ENCODE peak calls at places on chromosomes 16 and 17, in seven cellular contexts. One of them, this sample, is unnamed.

GRCh38 chr17:58865301-58865700 is 109.6 kb downstream of the PPM1E start:
- DNase-seq in BJ: no peak
- DNase-seq in ovary: no peak
- DNase-seq in PC-3: no peak
- DNase-seq in fibroblast of lung: no peak
- DNase-seq in mammary epithelial cell: no peak
- DNase-seq in lower leg skin: no peak
- DNase-seq in this sample: no peak

GRCh38 chr16:1771072-1771863 is at the start of gene NME3:
- DNase-seq in BJ: no peak
- DNase-seq in ovary: peak; percentile 86
- DNase-seq in PC-3: peak; percentile 58
- DNase-seq in fibroblast of lung: peak; percentile 69
- DNase-seq in mammary epithelial cell: peak; percentile 38
- DNase-seq in lower leg skin: peak; percentile 96
- DNase-seq in this sample: no peak

GRCh38 chr16:50747206-50747956 is 5.5 kb downstream of the CYLD start:
- DNase-seq in BJ: no peak
- DNase-seq in ovary: no peak
- DNase-seq in PC-3: peak; percentile 39
- DNase-seq in fibroblast of lung: peak; percentile 10
- DNase-seq in mammary epithelial cell: peak; percentile 34
- DNase-seq in lower leg skin: no peak
- DNase-seq in this sample: no peak

GRCh38 chr16:48365601-48366164 is 19.5 kb downstream of the SIAH1 start:
- DNase-seq in BJ: peak; percentile 50
- DNase-seq in ovary: peak; percentile 89
- DNase-seq in PC-3: peak; percentile 78
- DNase-seq in fibroblast of lung: peak; percentile 83
- DNase-seq in mammary epithelial cell: peak; percentile 91
- DNase-seq in lower leg skin: peak; percentile 97
- DNase-seq in this sample: no peak

GRCh38 chr17:35433075-35433894 is 985 bp upstream of the SLFN12 start:
- DNase-seq in BJ: peak; percentile 94
- DNase-seq in ovary: peak; percentile 62
- DNase-seq in PC-3: peak; percentile 88
- DNase-seq in fibroblast of lung: peak; percentile 100
- DNase-seq in mammary epithelial cell: peak; percentile 95
- DNase-seq in lower leg skin: peak; percentile 91
- DNase-seq in this sample: peak; percentile 93

GRCh38 chr16:14181371-14182050 is 110.4 kb downstream of the MRTFB start:
- DNase-seq in BJ: peak; percentile 49
- DNase-seq in ovary: no peak
- DNase-seq in PC-3: peak; percentile 86
- DNase-seq in fibroblast of lung: peak; percentile 82
- DNase-seq in mammary epithelial cell: peak; percentile 73
- DNase-seq in lower leg skin: no peak
- DNase-seq in this sample: peak; percentile 52

GRCh38 chr17:42513686-42514085 is 22.4 kb upstream of the NAGLU start:
- DNase-seq in BJ: no peak
- DNase-seq in ovary: no peak
- DNase-seq in PC-3: no peak
- DNase-seq in fibroblast of lung: no peak
- DNase-seq in mammary epithelial cell: no peak
- DNase-seq in lower leg skin: no peak
- DNase-seq in this sample: no peak

GRCh38 chr16:2690852-2691251 is 8.5 kb downstream of the KCTD5 start:
- DNase-seq in BJ: no peak
- DNase-seq in ovary: no peak
- DNase-seq in PC-3: no peak
- DNase-seq in fibroblast of lung: no peak
- DNase-seq in mammary epithelial cell: no peak
- DNase-seq in lower leg skin: no peak
- DNase-seq in this sample: no peak

GRCh38 chr17:64060331-64060730 is 39.9 kb upstream of the ICAM2 start:
- DNase-seq in BJ: no peak
- DNase-seq in ovary: no peak
- DNase-seq in PC-3: no peak
- DNase-seq in fibroblast of lung: no peak
- DNase-seq in mammary epithelial cell: no peak
- DNase-seq in lower leg skin: no peak
- DNase-seq in this sample: no peak

GRCh38 chr16:4924593-4925378 is 12.2 kb downstream of the PPL start:
- DNase-seq in BJ: no peak
- DNase-seq in ovary: no peak
- DNase-seq in PC-3: peak; percentile 86
- DNase-seq in fibroblast of lung: no peak
- DNase-seq in mammary epithelial cell: peak; percentile 56
- DNase-seq in lower leg skin: no peak
- DNase-seq in this sample: no peak

GRCh38 chr16:8087597-8088279 is 502.6 kb downstream of the TMEM114 start:
- DNase-seq in BJ: no peak
- DNase-seq in ovary: no peak
- DNase-seq in PC-3: no peak
- DNase-seq in fibroblast of lung: no peak
- DNase-seq in mammary epithelial cell: no peak
- DNase-seq in lower leg skin: no peak
- DNase-seq in this sample: no peak

GRCh38 chr17:64262422-64263260 is at the start of gene TEX2:
- DNase-seq in BJ: no peak
- DNase-seq in ovary: peak; percentile 60
- DNase-seq in PC-3: peak; percentile 41
- DNase-seq in fibroblast of lung: no peak
- DNase-seq in mammary epithelial cell: peak; percentile 25
- DNase-seq in lower leg skin: peak; percentile 93
- DNase-seq in this sample: no peak

GRCh38 chr16:1807626-1808025 is 14.1 kb upstream of the IGFALS start:
- DNase-seq in BJ: no peak
- DNase-seq in ovary: no peak
- DNase-seq in PC-3: no peak
- DNase-seq in fibroblast of lung: no peak
- DNase-seq in mammary epithelial cell: no peak
- DNase-seq in lower leg skin: no peak
- DNase-seq in this sample: no peak

GRCh38 chr16:31694461-31694860 is 166.8 kb downstream of the AHSP start:
- DNase-seq in BJ: no peak
- DNase-seq in ovary: no peak
- DNase-seq in PC-3: no peak
- DNase-seq in fibroblast of lung: no peak
- DNase-seq in mammary epithelial cell: no peak
- DNase-seq in lower leg skin: no peak
- DNase-seq in this sample: no peak

GRCh38 chr17:40038882-40039513 is 15.2 kb downstream of the MED24 start:
- DNase-seq in BJ: peak; percentile 69
- DNase-seq in ovary: peak; percentile 81
- DNase-seq in PC-3: peak; percentile 52
- DNase-seq in fibroblast of lung: peak; percentile 79
- DNase-seq in mammary epithelial cell: peak; percentile 38
- DNase-seq in lower leg skin: no peak
- DNase-seq in this sample: no peak

GRCh38 chr17:64661981-64662773 is at the start of gene SMURF2:
- DNase-seq in BJ: no peak
- DNase-seq in ovary: peak; percentile 84
- DNase-seq in PC-3: peak; percentile 74
- DNase-seq in fibroblast of lung: peak; percentile 63
- DNase-seq in mammary epithelial cell: peak; percentile 69
- DNase-seq in lower leg skin: peak; percentile 96
- DNase-seq in this sample: no peak

GRCh38 chr16:83400234-83400633 is 407.5 kb upstream of the HSBP1 start:
- DNase-seq in BJ: no peak
- DNase-seq in ovary: no peak
- DNase-seq in PC-3: no peak
- DNase-seq in fibroblast of lung: no peak
- DNase-seq in mammary epithelial cell: no peak
- DNase-seq in lower leg skin: no peak
- DNase-seq in this sample: no peak

GRCh38 chr17:43043306-43043705 is 18.3 kb downstream of the RND2 start:
- DNase-seq in BJ: no peak
- DNase-seq in ovary: no peak
- DNase-seq in PC-3: no peak
- DNase-seq in fibroblast of lung: peak; percentile 33
- DNase-seq in mammary epithelial cell: no peak
- DNase-seq in lower leg skin: no peak
- DNase-seq in this sample: no peak

GRCh38 chr16:88534731-88535141 is 35.5 kb upstream of the ZC3H18 start:
- DNase-seq in BJ: no peak
- DNase-seq in ovary: peak; percentile 72
- DNase-seq in PC-3: peak; percentile 19
- DNase-seq in fibroblast of lung: peak; percentile 52
- DNase-seq in mammary epithelial cell: no peak
- DNase-seq in lower leg skin: no peak
- DNase-seq in this sample: no peak

GRCh38 chr17:30831663-30832437 is at the start of gene ATAD5:
- DNase-seq in BJ: peak; percentile 57
- DNase-seq in ovary: peak; percentile 93
- DNase-seq in PC-3: peak; percentile 83
- DNase-seq in fibroblast of lung: peak; percentile 94
- DNase-seq in mammary epithelial cell: peak; percentile 88
- DNase-seq in lower leg skin: peak; percentile 98
- DNase-seq in this sample: peak; percentile 52

DNA sequence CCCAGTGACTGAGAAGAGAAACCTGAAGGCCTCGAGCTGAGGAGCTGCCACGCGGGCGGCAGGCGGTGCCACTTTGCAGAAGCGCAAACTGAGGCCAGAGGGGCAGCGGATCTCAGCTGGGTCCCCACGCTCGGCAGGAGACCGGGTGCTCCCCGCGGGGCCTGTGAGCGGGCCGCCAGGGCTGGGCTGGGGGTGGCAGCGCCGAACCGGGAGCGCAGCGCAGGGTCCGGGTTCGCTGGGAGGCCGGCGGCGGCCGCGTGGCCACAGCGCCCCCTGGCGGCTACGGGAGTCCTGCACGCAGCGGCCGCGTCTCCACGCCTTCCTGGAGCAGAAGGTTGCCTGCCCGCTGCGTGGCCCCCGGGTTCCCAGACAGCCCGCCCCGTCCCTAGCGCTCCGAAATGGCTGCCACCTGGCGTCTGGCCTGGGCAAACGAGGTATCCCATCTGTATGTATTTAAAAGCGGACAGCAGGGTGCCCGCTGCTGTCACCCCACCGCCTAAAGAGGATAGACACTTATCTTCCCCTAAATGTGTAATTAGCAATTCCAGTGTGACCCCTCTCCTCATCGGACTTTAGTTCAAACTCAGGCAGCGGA is 96.1 kb upstream of the CDH5 start:
- DNase-seq in BJ: no peak
- DNase-seq in ovary: peak; percentile 91
- DNase-seq in PC-3: peak; percentile 70
- DNase-seq in fibroblast of lung: peak; percentile 58
- DNase-seq in mammary epithelial cell: peak; percentile 25
- DNase-seq in lower leg skin: peak; percentile 91
- DNase-seq in this sample: no peak
- H3K4me3 ChIP-seq in BJ: no peak overlapping the region
- H3K4me3 ChIP-seq in ovary: peak overlapping the region; percentile 25
- H3K4me3 ChIP-seq in PC-3: peak overlapping the region; percentile 46
- H3K4me3 ChIP-seq in fibroblast of lung: peak overlapping the region; percentile 34
- H3K4me3 ChIP-seq in mammary epithelial cell: peak overlapping the region; percentile 35
- H3K4me3 ChIP-seq in lower leg skin: no peak overlapping the region
- H3K4me3 ChIP-seq in this sample: peak overlapping the region; percentile 20

DNA sequence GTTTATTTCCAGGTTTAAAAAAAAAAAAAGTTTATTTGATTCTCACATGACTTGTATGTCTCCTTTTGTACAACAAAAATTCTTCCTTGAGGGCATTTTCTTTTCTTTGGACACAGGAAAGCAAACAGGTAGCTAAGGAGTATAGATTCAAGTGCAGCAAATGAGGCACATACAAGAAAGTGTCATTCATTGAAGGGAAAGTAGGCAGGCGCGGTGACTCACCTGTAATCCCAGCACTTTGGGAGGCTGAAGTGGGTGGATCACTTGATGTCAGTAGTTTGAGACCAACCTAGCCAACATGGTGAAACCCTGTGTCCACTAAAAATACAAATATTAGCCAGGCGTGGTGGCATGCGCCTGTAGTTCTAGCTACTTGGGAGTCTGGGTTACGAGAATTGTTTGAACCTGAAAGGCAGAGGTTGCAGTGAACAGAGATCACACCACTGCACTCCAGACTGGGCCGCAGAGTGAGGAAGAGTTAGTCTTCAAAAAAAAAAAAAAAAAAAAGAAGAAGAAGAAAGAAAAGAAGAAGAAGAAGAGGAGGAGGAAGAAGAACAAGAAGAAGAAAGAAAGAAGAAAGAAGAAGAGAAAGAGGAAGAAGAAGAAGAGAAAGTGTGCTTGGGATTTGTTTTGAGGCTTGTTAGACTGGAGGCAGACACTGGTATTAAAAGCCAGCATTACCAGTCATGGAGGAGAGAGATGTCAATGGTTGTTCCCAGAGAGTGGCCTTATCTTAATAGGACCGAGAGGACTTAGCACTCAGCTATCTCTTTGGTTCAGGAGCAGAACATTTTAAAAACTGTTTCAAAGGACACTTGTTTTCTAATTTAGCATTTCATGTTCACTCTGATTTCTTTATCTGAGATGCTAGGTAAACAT is 19.7 kb downstream of the GINS3 start:
- DNase-seq in BJ: no peak
- DNase-seq in ovary: no peak
- DNase-seq in PC-3: peak; percentile 39
- DNase-seq in fibroblast of lung: no peak
- DNase-seq in mammary epithelial cell: peak; percentile 48
- DNase-seq in lower leg skin: no peak
- DNase-seq in this sample: no peak
- H3K4me3 ChIP-seq in BJ: no peak overlapping the region
- H3K4me3 ChIP-seq in ovary: no peak overlapping the region
- H3K4me3 ChIP-seq in PC-3: no peak overlapping the region
- H3K4me3 ChIP-seq in fibroblast of lung: no peak overlapping the region
- H3K4me3 ChIP-seq in mammary epithelial cell: no peak overlapping the region
- H3K4me3 ChIP-seq in lower leg skin: no peak overlapping the region
- H3K4me3 ChIP-seq in this sample: no peak overlapping the region

DNA sequence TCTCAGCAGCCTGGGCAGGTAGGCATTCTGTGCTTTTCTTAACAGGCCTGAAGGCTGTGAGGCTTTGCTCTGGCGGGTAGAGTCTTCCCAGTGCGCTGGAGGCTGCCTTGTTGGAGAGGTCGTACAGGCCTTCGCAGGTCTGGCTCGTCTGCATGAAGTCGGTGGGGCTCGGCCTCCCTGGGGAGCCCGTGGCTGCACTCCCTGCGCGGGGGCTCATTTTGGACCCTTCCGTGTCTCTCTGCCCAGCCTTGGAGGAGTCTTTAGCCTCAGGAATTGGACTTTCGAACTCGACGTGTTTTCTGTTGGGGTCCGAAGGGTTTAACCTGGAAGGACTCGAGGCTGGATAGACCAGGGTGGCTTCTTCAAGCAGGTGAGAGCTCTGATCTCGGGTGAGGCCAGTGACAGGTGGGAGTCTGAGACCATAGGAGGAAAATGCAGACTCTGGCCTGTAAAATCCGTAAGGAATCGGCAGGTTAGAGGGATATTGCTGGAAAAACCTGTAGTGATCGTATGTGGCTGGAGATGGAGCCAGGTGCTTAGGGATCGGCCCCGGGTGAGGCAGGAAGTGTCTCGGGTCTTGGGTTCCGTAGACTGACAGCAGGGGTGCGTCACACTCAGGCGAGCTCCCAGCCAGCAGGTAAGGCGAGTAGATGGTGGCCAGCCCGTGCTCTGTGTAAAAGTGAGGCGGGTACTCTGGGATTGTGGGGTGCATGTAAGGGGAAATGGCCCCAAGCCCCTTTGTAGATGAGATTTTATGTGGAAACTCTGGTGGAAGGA is 8.6 kb downstream of the ZNF750 start:
- DNase-seq in BJ: no peak
- DNase-seq in ovary: peak; percentile 29
- DNase-seq in PC-3: no peak
- DNase-seq in fibroblast of lung: no peak
- DNase-seq in mammary epithelial cell: no peak
- DNase-seq in lower leg skin: no peak
- DNase-seq in this sample: no peak
- H3K4me3 ChIP-seq in BJ: no peak overlapping the region
- H3K4me3 ChIP-seq in ovary: no peak overlapping the region
- H3K4me3 ChIP-seq in PC-3: no peak overlapping the region
- H3K4me3 ChIP-seq in fibroblast of lung: no peak overlapping the region
- H3K4me3 ChIP-seq in mammary epithelial cell: no peak overlapping the region
- H3K4me3 ChIP-seq in lower leg skin: no peak overlapping the region
- H3K4me3 ChIP-seq in this sample: no peak overlapping the region

GRCh38 chr17:45029096-45029495 is 22.3 kb downstream of the DCAKD start:
- DNase-seq in BJ: no peak
- DNase-seq in ovary: no peak
- DNase-seq in PC-3: no peak
- DNase-seq in fibroblast of lung: no peak
- DNase-seq in mammary epithelial cell: no peak
- DNase-seq in lower leg skin: no peak
- DNase-seq in this sample: no peak
- H3K4me3 ChIP-seq in BJ: no peak overlapping the region
- H3K4me3 ChIP-seq in ovary: no peak overlapping the region
- H3K4me3 ChIP-seq in PC-3: no peak overlapping the region
- H3K4me3 ChIP-seq in fibroblast of lung: no peak overlapping the region
- H3K4me3 ChIP-seq in mammary epithelial cell: no peak overlapping the region
- H3K4me3 ChIP-seq in lower leg skin: no peak overlapping the region
- H3K4me3 ChIP-seq in this sample: no peak overlapping the region